ENCODE peak calls at places on chromosomes 16 and 17, in seven cellular contexts. E, T, R, A, M, N and O are unnamed samples.

GRCh38 chr16:10181196-10182162 is 749 bp downstream of the GRIN2A start:
- DNase-seq in E (peak; percentile 63), M (peak; percentile 61), A (peak; percentile 52), T (no peak), N (peak; percentile 47), R (peak; percentile 33), O (peak; percentile 11)

GRCh38 chr17:12734852-12735430 is 54.4 kb upstream of the ARHGAP44 start:
- DNase-seq in N (no peak), T (no peak), R (no peak), M (no peak), A (no peak), E (no peak), O (no peak)

GRCh38 chr16:57530104-57530522 is 6.3 kb downstream of the CCDC102A start:
- DNase-seq in M (peak; percentile 44), E (no peak), A (no peak), N (peak; percentile 74), R (no peak), T (peak; percentile 42), O (peak; percentile 73)

GRCh38 chr17:68766640-68767039 is 165.5 kb upstream of the FAM20A start:
- DNase-seq in A (no peak), R (no peak), N (no peak), T (no peak), M (no peak), E (no peak), O (no peak)

GRCh38 chr16:85947511-85948509 is 48.8 kb downstream of the IRF8 start:
- DNase-seq in N (no peak), T (no peak), E (no peak), M (no peak), A (no peak), R (no peak), O (no peak)

GRCh38 chr16:55835578-55835977 is 2.7 kb upstream of the CES1 start:
- DNase-seq in N (no peak), A (peak; percentile 57), E (no peak), R (peak; percentile 84), M (peak; percentile 71), T (no peak), O (peak; percentile 89)

GRCh38 chr17:69574257-69575197 is 160.0 kb downstream of the MAP2K6 start:
- DNase-seq in A (no peak), M (no peak), E (no peak), R (no peak), N (peak; percentile 64), T (no peak), O (no peak)

GRCh38 chr17:5355416-5356129 is 63.9 kb downstream of the NUP88 start:
- DNase-seq in M (no peak), A (no peak), N (no peak), R (peak; percentile 45), E (no peak), T (no peak), O (no peak)

GRCh38 chr17:48051706-48052486 is 3.7 kb downstream of the NFE2L1 start:
- DNase-seq in E (peak; percentile 73), M (peak; percentile 86), N (peak; percentile 93), A (no peak), T (no peak), R (peak; percentile 81), O (peak; percentile 86)

GRCh38 chr16:58196898-58197313 is 1.0 kb downstream of the CSNK2A2 start:
- DNase-seq in E (peak; percentile 11), A (no peak), R (no peak), M (no peak), T (no peak), N (peak; percentile 22), O (no peak)

GRCh38 chr16:4506450-4506849 is 30.3 kb downstream of the HMOX2 start:
- DNase-seq in E (peak; percentile 64), A (peak; percentile 64), M (no peak), R (peak; percentile 42), T (no peak), N (peak; percentile 80), O (no peak)

GRCh38 chr17:80564545-80564944 is 19.9 kb downstream of the RPTOR start:
- DNase-seq in T (no peak), R (no peak), E (no peak), N (no peak), A (no peak), M (no peak), O (no peak)

GRCh38 chr16:87044829-87045228 is 272.4 kb downstream of the C16orf95 start:
- DNase-seq in N (no peak), M (no peak), R (no peak), T (no peak), E (no peak), A (no peak), O (no peak)

GRCh38 chr17:151004-151403 is 13.6 kb downstream of the SCGB1C2 start:
- DNase-seq in M (no peak), T (no peak), N (no peak), E (no peak), R (no peak), A (no peak), O (no peak)

GRCh38 chr17:50348522-50349240 is 2.8 kb downstream of the XYLT2 start:
- DNase-seq in M (no peak), R (no peak), T (no peak), E (peak; percentile 48), A (no peak), N (peak; percentile 35), O (no peak)

GRCh38 chr17:29734640-29735039 is 111.9 kb upstream of the CORO6 start:
- DNase-seq in T (no peak), E (no peak), N (peak; percentile 11), A (no peak), R (no peak), M (no peak), O (no peak)

GRCh38 chr16:69244336-69244735 is 57.4 kb downstream of the SNTB2 start:
- DNase-seq in M (no peak), T (no peak), R (no peak), N (no peak), E (no peak), A (no peak), O (no peak)

GRCh38 chr17:64051153-64051552 is 30.7 kb upstream of the ICAM2 start:
- DNase-seq in M (no peak), A (no peak), R (no peak), N (no peak), E (no peak), T (no peak), O (no peak)

GRCh38 chr17:71948703-71949422 is 172.0 kb upstream of the SOX9 start:
- DNase-seq in T (no peak), A (no peak), E (no peak), N (no peak), R (no peak), M (no peak), O (no peak)

GRCh38 chr16:86170720-86171119 is 271.8 kb downstream of the IRF8 start:
- DNase-seq in N (peak; percentile 61), A (no peak), M (no peak), R (no peak), T (no peak), E (no peak), O (no peak)

GRCh38 chr17:73397278-73397826 is 85.6 kb upstream of the CDC42EP4 start:
- DNase-seq in M (no peak), N (no peak), E (no peak), T (no peak), A (no peak), R (no peak), O (no peak)

GRCh38 chr16:23557779-23558330 is 328 bp downstream of the UBFD1 start:
- DNase-seq in A (peak; percentile 31), R (peak; percentile 21), T (no peak), N (peak; percentile 44), M (no peak), E (no peak), O (peak; percentile 63)

GRCh38 chr16:55502801-55503366 is 6.0 kb upstream of the LPCAT2 start:
- DNase-seq in M (peak; percentile 92), A (peak; percentile 79), T (peak; percentile 59), R (peak; percentile 82), N (peak; percentile 92), E (no peak), O (peak; percentile 87)

GRCh38 chr17:50240876-50241275 is 33.4 kb upstream of the TMEM92 start:
- DNase-seq in N (no peak), A (no peak), T (no peak), M (no peak), E (no peak), R (no peak), O (no peak)

GRCh38 chr16:56192644-56192960 is 1.3 kb downstream of the GNAO1 start:
- DNase-seq in T (no peak), E (no peak), M (no peak), A (no peak), R (no peak), N (no peak), O (no peak)

GRCh38 chr17:77887110-77887463 is 71.4 kb upstream of the TNRC6C start:
- DNase-seq in N (no peak), M (no peak), E (no peak), T (no peak), R (no peak), A (no peak), O (no peak)
- H3K4me3 ChIP-seq in N (no peak overlapping the region), M (peak overlapping the region; percentile 69), E (peak overlapping the region; percentile 41), T (no peak overlapping the region), R (peak overlapping the region; percentile 50), A (no peak overlapping the region), O (no peak overlapping the region)

GRCh38 chr16:72989203-72989991 is 58.5 kb downstream of the ZFHX3 start:
- DNase-seq in A (no peak), N (peak; percentile 19), E (peak; percentile 94), R (peak; percentile 58), M (peak; percentile 68), T (peak; percentile 63), O (no peak)

GRCh38 chr16:72988568-72988967 is 59.4 kb downstream of the ZFHX3 start:
- DNase-seq in N (no peak), E (no peak), T (no peak), M (no peak), R (no peak), A (no peak), O (no peak)

GRCh38 chr16:72990571-72990970 is 57.4 kb downstream of the ZFHX3 start:
- DNase-seq in T (no peak), E (no peak), N (no peak), M (no peak), R (no peak), A (no peak), O (no peak)

GRCh38 chr16:72991211-72991610 is 56.7 kb downstream of the ZFHX3 start:
- DNase-seq in E (no peak), A (no peak), N (no peak), R (no peak), M (no peak), T (no peak), O (no peak)

GRCh38 chr16:72990003-72990521 is 57.9 kb downstream of the ZFHX3 start:
- DNase-seq in E (peak; percentile 81), N (peak; percentile 36), M (peak; percentile 95), A (peak; percentile 58), R (peak; percentile 94), T (no peak), O (peak; percentile 93)
- H3K4me3 ChIP-seq in E (no peak overlapping the region), N (no peak overlapping the region), M (peak overlapping the region; percentile 61), A (no peak overlapping the region), R (no peak overlapping the region), T (no peak overlapping the region), O (no peak overlapping the region)

GRCh38 chr16:27239906-27240655 is 28.5 kb downstream of the NSMCE1 start:
- DNase-seq in R (no peak), A (no peak), N (peak; percentile 88), T (no peak), E (no peak), M (no peak), O (peak; percentile 49)
- H3K4me3 ChIP-seq in R (no peak overlapping the region), A (no peak overlapping the region), N (no peak overlapping the region), T (no peak overlapping the region), E (no peak overlapping the region), M (no peak overlapping the region), O (no peak overlapping the region)

DNA sequence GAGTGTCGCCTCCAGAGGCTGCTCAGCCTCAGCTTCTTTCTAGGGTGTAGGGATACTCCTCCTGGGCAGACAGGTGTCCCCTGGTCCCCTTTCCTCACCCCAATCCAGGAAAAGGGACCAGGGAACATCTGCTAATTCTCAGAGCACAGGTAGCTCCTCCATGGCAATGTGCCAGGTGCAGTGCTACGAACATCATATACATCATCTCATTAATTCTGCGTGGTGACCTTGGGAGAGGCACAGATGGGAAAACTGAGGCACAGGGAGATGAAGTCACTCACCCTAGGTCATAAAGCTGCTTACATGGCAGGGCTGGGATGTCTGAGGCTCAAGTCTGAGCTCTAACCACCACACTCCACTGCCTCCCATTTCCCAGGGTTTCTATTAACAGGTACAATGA is 11.7 kb downstream of the HDAC5 start:
- DNase-seq in R (no peak), M (no peak), E (no peak), T (no peak), A (no peak), N (no peak), O (no peak)
- H3K4me3 ChIP-seq in R (no peak overlapping the region), M (peak overlapping the region; percentile 72), E (no peak overlapping the region), T (no peak overlapping the region), A (no peak overlapping the region), N (no peak overlapping the region), O (peak overlapping the region; percentile 57)